ENCODE peak calls at places on chromosomes 13 and 19, in seven cellular contexts. Z is neural crest cell, D is NCI-H2081, H is GM12891, N is SJSA1, G is left colon, X is renal cortical epithelial cell. E is an unnamed sample.

GRCh38 chr19:3358919-3359849 is 7.2 kb upstream of the NFIC start:
- DNase-seq in Z (no peak), D (peak), H (peak), N (peak), G (peak), X (no peak), E (no peak)

GRCh38 chr13:31012285-31013024 is 80.0 kb downstream of the TEX26 start:
- DNase-seq in Z (no peak), D (no peak), H (peak), N (peak), G (no peak), X (no peak), E (no peak)

GRCh38 chr13:33229446-33230177 is 55.9 kb downstream of the STARD13 start:
- DNase-seq in Z (peak), D (no peak), H (no peak), N (no peak), G (no peak), X (peak), E (no peak)

GRCh38 chr19:20278342-20278741 is 111.3 kb downstream of the ZNF486 start:
- DNase-seq in Z (peak), D (no peak), H (no peak), N (no peak), G (peak), X (peak), E (no peak)

GRCh38 chr13:97239943-97240788 is 18.0 kb downstream of the MBNL2 start:
- DNase-seq in Z (no peak), D (no peak), H (no peak), N (no peak), G (no peak), X (no peak), E (no peak)

GRCh38 chr19:49875801-49876421 is 1.2 kb downstream of the AKT1S1 start:
- DNase-seq in Z (peak), D (peak), H (no peak), N (peak), G (peak), X (no peak), E (peak)

GRCh38 chr19:12543855-12544254 is 7.4 kb downstream of the ZNF564 start:
- DNase-seq in Z (no peak), D (no peak), H (no peak), N (no peak), G (no peak), X (no peak), E (no peak)

GRCh38 chr13:58165617-58166016 is 534.1 kb downstream of the PCDH17 start:
- DNase-seq in Z (no peak), D (peak), H (no peak), N (no peak), G (no peak), X (no peak), E (peak)

GRCh38 chr19:9881720-9882119 is 46.6 kb downstream of the PIN1 start:
- DNase-seq in Z (no peak), D (no peak), H (no peak), N (no peak), G (peak), X (no peak), E (no peak)

GRCh38 chr19:18156841-18157464 is 4.0 kb downstream of the PIK3R2 start:
- DNase-seq in Z (no peak), D (peak), H (no peak), N (no peak), G (peak), X (peak), E (peak)

GRCh38 chr13:112444416-112445399 is 68.6 kb downstream of the SPACA7 start:
- DNase-seq in Z (no peak), D (no peak), H (no peak), N (no peak), G (no peak), X (no peak), E (no peak)

GRCh38 chr13:26255717-26256277 is 1.9 kb downstream of the CDK8 start:
- DNase-seq in Z (no peak), D (no peak), H (no peak), N (no peak), G (no peak), X (no peak), E (no peak)

GRCh38 chr13:40814803-40815202 is 25.4 kb downstream of the SLC25A15 start:
- DNase-seq in Z (no peak), D (no peak), H (no peak), N (peak), G (no peak), X (no peak), E (no peak)

GRCh38 chr19:49896863-49897621 is at the start of gene IL4I1:
- DNase-seq in Z (no peak), D (no peak), H (peak), N (no peak), G (peak), X (peak), E (no peak)

GRCh38 chr13:27573265-27573664 is 47.1 kb downstream of the LNX2 start:
- DNase-seq in Z (no peak), D (no peak), H (no peak), N (peak), G (no peak), X (peak), E (no peak)

GRCh38 chr19:29800086-29800825 is 11.5 kb upstream of the CCNE1 start:
- DNase-seq in Z (no peak), D (no peak), H (no peak), N (no peak), G (no peak), X (no peak), E (no peak)

GRCh38 chr19:9945319-9945966 is 9.1 kb upstream of the OLFM2 start:
- DNase-seq in Z (no peak), D (no peak), H (no peak), N (peak), G (peak), X (peak), E (no peak)

GRCh38 chr13:81540777-81541176 is 1199.9 kb upstream of the SPRY2 start:
- DNase-seq in Z (no peak), D (peak), H (no peak), N (no peak), G (no peak), X (peak), E (no peak)

GRCh38 chr13:36998624-36999041 is 507 bp downstream of the ALG5 start:
- DNase-seq in Z (peak), D (no peak), H (no peak), N (no peak), G (peak), X (no peak), E (peak)

GRCh38 chr13:60000986-60001385 is 162.7 kb downstream of the DIAPH3 start:
- DNase-seq in Z (no peak), D (no peak), H (no peak), N (no peak), G (no peak), X (no peak), E (no peak)

GRCh38 chr19:10317045-10317856 is 1.4 kb upstream of the FDX2 start:
- DNase-seq in Z (no peak), D (no peak), H (no peak), N (no peak), G (no peak), X (no peak), E (no peak)

GRCh38 chr19:49712397-49712859 is 21.5 kb downstream of the CPT1C start:
- DNase-seq in Z (peak), D (no peak), H (no peak), N (no peak), G (peak), X (no peak), E (no peak)

GRCh38 chr13:30224732-30225131 is 82.6 kb downstream of the KATNAL1 start:
- DNase-seq in Z (no peak), D (no peak), H (no peak), N (peak), G (no peak), X (peak), E (no peak)

GRCh38 chr19:19627716-19628498 is at the start of gene LPAR2:
- DNase-seq in Z (peak), D (peak), H (peak), N (no peak), G (peak), X (no peak), E (peak)

GRCh38 chr13:99688776-99689175 is 187.5 kb downstream of the TM9SF2 start:
- DNase-seq in Z (no peak), D (no peak), H (no peak), N (no peak), G (no peak), X (no peak), E (no peak)

GRCh38 chr13:44364601-44365000 is 9.0 kb upstream of the SERP2 start:
- DNase-seq in Z (no peak), D (no peak), H (no peak), N (peak), G (no peak), X (peak), E (no peak)

GRCh38 chr19:49997709-49998108 is 27.5 kb downstream of the VRK3 start:
- DNase-seq in Z (no peak), D (peak), H (peak), N (no peak), G (no peak), X (peak), E (no peak)

GRCh38 chr19:7742575-7742974 is 4.8 kb downstream of the CD209 start:
- DNase-seq in Z (no peak), D (no peak), H (no peak), N (no peak), G (no peak), X (no peak), E (no peak)

GRCh38 chr13:112583592-112584277 is 4.2 kb downstream of the TUBGCP3 start:
- DNase-seq in Z (no peak), D (no peak), H (no peak), N (no peak), G (peak), X (no peak), E (no peak)

GRCh38 chr13:19984430-19985218 is 26.1 kb downstream of the ZMYM2 start:
- DNase-seq in Z (no peak), D (no peak), H (no peak), N (peak), G (no peak), X (peak), E (no peak)

GRCh38 chr13:102701331-102701730 is 6.5 kb upstream of the METTL21C start:
- DNase-seq in Z (no peak), D (no peak), H (no peak), N (no peak), G (no peak), X (no peak), E (no peak)